ENCODE peak calls at places on chromosomes 11 and 22, in four cellular contexts. O, H, C and B are unnamed samples.

GRCh38 chr11:3224730-3225098 is 6.1 kb upstream of the MRGPRG start:
- DNase-seq in O (no peak), H (no peak), C (peak), B (no peak)

GRCh38 chr11:36249271-36249670 is 40.0 kb downstream of the COMMD9 start:
- DNase-seq in O (peak), H (no peak), C (no peak), B (no peak)

GRCh38 chr22:17305076-17305475 is 64.2 kb upstream of the CECR2 start:
- DNase-seq in O (no peak), H (no peak), C (no peak), B (no peak)

GRCh38 chr11:12201016-12201985 is 90.9 kb downstream of the MICAL2 start:
- DNase-seq in O (peak), H (no peak), C (no peak), B (no peak)

GRCh38 chr22:28246392-28246791 is 327.3 kb upstream of the PITPNB start:
- DNase-seq in O (peak), H (no peak), C (no peak), B (no peak)

GRCh38 chr22:46007003-46007847 is 30.3 kb upstream of the WNT7B start:
- DNase-seq in O (peak), H (no peak), C (no peak), B (no peak)

GRCh38 chr11:111466615-111467014 is 45.6 kb downstream of the BTG4 start:
- DNase-seq in O (no peak), H (no peak), C (no peak), B (no peak)

GRCh38 chr11:101126551-101127347 is 2.9 kb downstream of the PGR start:
- DNase-seq in O (peak), H (no peak), C (peak), B (no peak)

GRCh38 chr11:64687204-64687603 is 35.8 kb downstream of the NRXN2 start:
- DNase-seq in O (no peak), H (no peak), C (no peak), B (no peak)